ENCODE peak calls at places on chromosomes 7 and 10, in five cellular contexts. B is NCI-H2081, E is RWPE1, T is retina, L is GM04503. I is an unnamed sample.

GRCh38 chr7:148852272-148852671 is 31.8 kb downstream of the EZH2 start:
- DNase-seq in L (no peak), T (no peak), B (no peak), E (no peak), I (no peak)

GRCh38 chr7:11188529-11189310 is 215.0 kb downstream of the PHF14 start:
- DNase-seq in E (no peak), B (no peak), T (no peak), L (no peak), I (no peak)

GRCh38 chr10:112898540-112899395 is 51.3 kb upstream of the TCF7L2 start:
- DNase-seq in L (no peak), E (no peak), T (peak), B (no peak), I (no peak)

GRCh38 chr10:95133016-95133752 is 60.9 kb upstream of the ACSM6 start:
- DNase-seq in L (peak), E (peak), B (peak), T (peak), I (peak)

GRCh38 chr7:100803398-100804161 is 23.7 kb downstream of the EPHB4 start:
- DNase-seq in E (peak), B (peak), T (peak), L (peak), I (peak)

GRCh38 chr10:132142396-132143161 is 44.2 kb upstream of the DPYSL4 start:
- DNase-seq in T (peak), B (peak), E (peak), L (no peak), I (peak)

GRCh38 chr10:103584216-103585010 is 90.9 kb downstream of the NEURL1 start:
- DNase-seq in B (no peak), T (peak), L (no peak), E (peak), I (peak)

GRCh38 chr7:133529861-133530260 is 277.0 kb downstream of the EXOC4 start:
- DNase-seq in L (no peak), E (no peak), B (peak), T (no peak), I (no peak)

GRCh38 chr7:19944363-19945120 is 171.1 kb upstream of the TMEM196 start:
- DNase-seq in T (no peak), E (peak), B (no peak), L (no peak), I (no peak)

GRCh38 chr10:6665847-6666246 is 85.8 kb upstream of the PRKCQ start:
- DNase-seq in B (no peak), T (no peak), L (no peak), E (no peak), I (no peak)

GRCh38 chr10:121792198-121792597 is 135.6 kb downstream of the ATE1 start:
- DNase-seq in T (no peak), B (no peak), E (no peak), L (no peak), I (no peak)

I was measured in lower lobe of right lung.